ENCODE peak calls at places on chromosomes 6 and 20, in six cellular contexts. I is CD4-positive, alpha-beta T cell; S is brain microvascular endothelial cell; T is CD8-positive, alpha-beta T cell; R is AG04450; V is pancreas. Z is an unnamed sample.

GRCh38 chr6:99543968-99544367 is 24.5 kb downstream of the CCNC start:
- DNase-seq in T (no peak), I (no peak), S (no peak), R (no peak), V (no peak), Z (no peak)

GRCh38 chr6:167409689-167410088 is 84.8 kb downstream of the TTLL2 start:
- DNase-seq in I (no peak), T (no peak), V (no peak), S (no peak), R (no peak), Z (no peak)

GRCh38 chr6:149031545-149032317 is 284.9 kb downstream of the UST start:
- DNase-seq in S (peak; percentile 93), I (no peak), T (peak; percentile 30), R (peak; percentile 77), V (no peak), Z (no peak)

GRCh38 chr6:74410630-74411029 is 714.6 kb downstream of the CD109 start:
- DNase-seq in V (no peak), I (no peak), T (no peak), S (no peak), R (no peak), Z (no peak)

GRCh38 chr6:143583542-143584330 is 72.2 kb upstream of the FUCA2 start:
- DNase-seq in T (no peak), V (no peak), S (peak; percentile 64), R (peak; percentile 79), I (no peak), Z (no peak)

GRCh38 chr6:6724319-6725119 is 136.0 kb downstream of the LY86 start:
- DNase-seq in V (peak; percentile 76), T (peak; percentile 54), I (peak; percentile 65), R (peak; percentile 45), S (peak; percentile 59), Z (peak; percentile 63)

GRCh38 chr6:147248859-147249258 is 44.6 kb downstream of the STXBP5 start:
- DNase-seq in S (no peak), I (no peak), R (no peak), T (no peak), V (no peak), Z (no peak)

GRCh38 chr6:162509821-162510220 is 217.7 kb downstream of the PRKN start:
- DNase-seq in V (no peak), S (no peak), I (no peak), R (no peak), T (no peak), Z (no peak)

GRCh38 chr6:121055572-121056163 is 278.6 kb downstream of the TBC1D32 start:
- DNase-seq in S (peak; percentile 38), R (peak; percentile 24), I (no peak), V (no peak), T (no peak), Z (no peak)

GRCh38 chr20:25863536-25864325 is 167.1 kb upstream of the ZNF337 start:
- DNase-seq in S (no peak), V (no peak), I (no peak), T (no peak), R (no peak), Z (no peak)

GRCh38 chr6:36662827-36663256 is 15.7 kb upstream of the CDKN1A start:
- DNase-seq in I (no peak), R (no peak), S (no peak), T (no peak), V (peak; percentile 75), Z (peak; percentile 36)

GRCh38 chr6:3045369-3045768 is 22.9 kb upstream of the RIPK1 start:
- DNase-seq in V (no peak), R (no peak), T (no peak), S (no peak), I (no peak), Z (no peak)

GRCh38 chr20:51354769-51355319 is 187.7 kb downstream of the NFATC2 start:
- DNase-seq in R (no peak), V (no peak), S (peak; percentile 74), I (no peak), T (no peak), Z (no peak)

GRCh38 chr20:62557425-62557824 is 81.6 kb upstream of the GATA5 start:
- DNase-seq in I (no peak), V (no peak), S (no peak), R (no peak), T (no peak), Z (no peak)

GRCh38 chr6:7254980-7255825 is 57.8 kb downstream of the SSR1 start:
- DNase-seq in I (no peak), V (no peak), S (no peak), T (no peak), R (no peak), Z (no peak)

GRCh38 chr20:17226410-17227198 is at the start of gene PCSK2:
- DNase-seq in T (no peak), V (peak; percentile 61), I (no peak), R (peak; percentile 6), S (peak; percentile 24), Z (no peak)

GRCh38 chr20:38114353-38114791 is 50.7 kb downstream of the TGM2 start:
- DNase-seq in T (no peak), S (peak; percentile 79), R (no peak), I (no peak), V (no peak), Z (no peak)

GRCh38 chr6:155085582-155086253 is 90.6 kb downstream of the TIAM2 start:
- DNase-seq in S (peak; percentile 45), V (peak; percentile 67), T (no peak), I (no peak), R (no peak), Z (no peak)

GRCh38 chr6:73073238-73073637 is 152.1 kb downstream of the KHDC1L start:
- DNase-seq in S (no peak), R (no peak), I (no peak), V (no peak), T (no peak), Z (no peak)

GRCh38 chr6:148990427-148990826 is 243.6 kb downstream of the UST start:
- DNase-seq in R (no peak), T (no peak), S (no peak), I (no peak), V (no peak), Z (no peak)

GRCh38 chr6:41781302-41781711 is 725 bp downstream of the PRICKLE4 start:
- DNase-seq in V (no peak), S (no peak), I (no peak), R (no peak), T (no peak), Z (no peak)

GRCh38 chr6:105301072-105301503 is 101.8 kb downstream of the PREP start:
- DNase-seq in V (no peak), S (no peak), I (no peak), T (no peak), R (no peak), Z (no peak)

GRCh38 chr20:55415567-55416142 is 589.7 kb downstream of the CBLN4 start:
- DNase-seq in S (no peak), R (no peak), V (no peak), I (no peak), T (no peak), Z (no peak)

GRCh38 chr6:122372647-122373046 is 26.8 kb upstream of the HSF2 start:
- DNase-seq in I (no peak), V (no peak), T (no peak), R (no peak), S (no peak), Z (no peak)

GRCh38 chr6:84242265-84242664 is 14.8 kb upstream of the CEP162 start:
- DNase-seq in S (no peak), T (no peak), I (no peak), R (no peak), V (no peak), Z (no peak)

DNA sequence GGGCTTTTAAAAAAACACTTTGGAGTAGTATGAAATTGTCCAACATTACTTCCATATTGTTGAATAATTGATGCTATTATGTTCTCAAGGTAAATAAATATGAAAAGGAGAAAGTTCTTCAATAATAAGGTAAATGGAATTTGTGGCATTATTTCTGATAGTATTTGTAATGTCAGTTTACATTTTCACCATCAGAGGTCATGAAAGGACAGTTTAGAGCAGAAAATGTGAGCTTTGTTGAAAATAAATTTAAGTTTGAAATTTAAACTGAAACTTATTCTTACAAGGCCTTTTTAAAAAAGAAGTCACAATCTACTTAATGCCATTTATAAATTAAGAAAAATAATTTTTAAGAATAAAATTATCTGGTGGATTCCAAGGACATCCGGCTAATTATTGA is 15.8 kb upstream of the CEP162 start:
- DNase-seq in S (no peak), T (no peak), R (no peak), V (no peak), I (no peak), Z (no peak)
- TF ChIP-seq CTCF in S (no peak), T (no peak), R (no peak), V (no peak), I (no peak), Z (no peak)

GRCh38 chr20:47561175-47561574 is 59.5 kb downstream of the NCOA3 start:
- DNase-seq in V (no peak), S (no peak), R (no peak), T (no peak), I (no peak), Z (no peak)
- H3K27ac ChIP-seq in V (no peak overlapping the region), S (no peak overlapping the region), R (no peak overlapping the region), T (no peak overlapping the region), I (no peak overlapping the region), Z (no peak overlapping the region)

DNA sequence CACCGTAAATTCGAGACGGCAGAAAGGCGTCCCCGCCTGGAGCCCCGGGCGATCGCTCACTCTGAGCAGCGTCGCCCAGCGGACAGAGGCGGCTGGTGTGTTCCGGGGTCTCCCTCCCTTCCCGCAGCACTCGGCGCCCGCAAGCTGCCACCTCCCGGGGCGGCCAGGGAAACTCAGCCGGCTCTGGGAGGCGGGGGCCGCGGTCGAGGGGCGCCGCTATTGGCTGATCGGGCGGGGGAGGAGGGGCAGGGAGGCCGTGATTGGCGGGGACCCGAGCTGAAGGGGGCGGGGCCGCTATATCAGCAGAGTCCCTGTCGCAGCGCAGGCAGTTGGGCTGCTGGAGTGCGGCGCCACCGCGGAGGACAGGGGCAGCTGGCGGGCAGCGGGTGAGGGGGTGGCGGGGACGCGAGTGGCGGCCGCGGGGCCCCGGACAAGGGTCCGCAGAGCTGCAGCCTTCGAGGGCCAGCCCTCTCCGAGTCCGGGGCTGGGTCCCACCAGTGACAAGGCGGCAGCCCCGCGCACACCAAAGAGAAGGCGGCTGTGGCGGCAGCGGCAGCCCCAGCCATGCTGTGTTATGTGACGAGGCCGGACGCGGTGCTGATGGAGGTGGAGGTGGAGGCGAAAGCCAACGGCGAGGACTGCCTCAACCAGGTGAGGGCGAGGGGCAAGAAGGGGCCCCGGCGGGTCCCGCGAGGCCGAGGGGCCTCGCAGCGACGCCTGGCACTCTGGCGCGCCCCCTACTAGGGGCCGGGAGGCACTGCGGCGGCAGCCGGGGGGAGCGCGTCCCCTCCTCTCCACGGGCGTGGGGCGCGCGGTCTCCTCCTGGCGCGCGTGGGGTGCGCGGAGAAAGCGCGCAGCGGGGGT is at the start of gene MYLIP:
- DNase-seq in T (peak; percentile 97), V (peak; percentile 98), I (peak; percentile 97), S (peak; percentile 90), R (peak; percentile 59), Z (peak; percentile 98)
- TF ChIP-seq CTCF in T (peak; percentile 61), V (peak; percentile 73), I (peak; percentile 66), S (peak; percentile 70), R (peak; percentile 43), Z (peak; percentile 55)

GRCh38 chr6:12033770-12034169 is 21.7 kb downstream of the HIVEP1 start:
- DNase-seq in I (no peak), R (no peak), T (no peak), S (no peak), V (no peak), Z (no peak)

GRCh38 chr6:12034349-12034748 is 22.2 kb downstream of the HIVEP1 start:
- DNase-seq in S (no peak), R (no peak), V (no peak), I (no peak), T (no peak), Z (no peak)

GRCh38 chr6:12034831-12035230 is 22.7 kb downstream of the HIVEP1 start:
- DNase-seq in T (no peak), V (no peak), R (no peak), S (no peak), I (no peak), Z (no peak)

GRCh38 chr6:12030993-12031550 is 19.0 kb downstream of the HIVEP1 start:
- DNase-seq in I (no peak), V (no peak), R (no peak), T (no peak), S (no peak), Z (no peak)

GRCh38 chr6:12032783-12033573 is 20.9 kb downstream of the HIVEP1 start:
- DNase-seq in T (no peak), S (no peak), I (no peak), V (no peak), R (no peak), Z (no peak)
- H3K27ac ChIP-seq in T (no peak overlapping the region), S (no peak overlapping the region), I (no peak overlapping the region), V (no peak overlapping the region), R (no peak overlapping the region), Z (no peak overlapping the region)

Z was measured in prostate gland.